ENCODE peak calls at places on chromosomes 6 and 20, in five cellular contexts. A is heart right ventricle, D is BJ, W is pancreas, U is WTC11. O is an unnamed sample.
A peak's percentile ranks its signal among the peaks of the same experiment; 100 is the strongest.

GRCh38 chr20:33551778-33552177 is 61.9 kb downstream of the CBFA2T2 start:
- DNase-seq in U (no peak), A (no peak), D (no peak), W (no peak), O (no peak)

GRCh38 chr20:37396520-37397075 is 50.7 kb downstream of the SRC start:
- DNase-seq in U (peak; percentile 89), W (peak; percentile 49), D (no peak), A (no peak), O (no peak)

GRCh38 chr20:10902174-10902573 is 228.4 kb upstream of the JAG1 start:
- DNase-seq in W (no peak), D (no peak), A (no peak), U (no peak), O (no peak)

GRCh38 chr6:142728367-142728766 is 216.6 kb downstream of the HIVEP2 start:
- DNase-seq in D (no peak), A (no peak), W (no peak), U (no peak), O (no peak)

GRCh38 chr6:135941275-135941674 is 89.8 kb downstream of the PDE7B start:
- DNase-seq in A (no peak), W (no peak), U (no peak), D (no peak), O (no peak)

GRCh38 chr20:14580426-14581074 is 243.1 kb upstream of the FLRT3 start:
- DNase-seq in D (no peak), W (no peak), A (no peak), U (no peak), O (no peak)

GRCh38 chr6:14832427-14832826 is 413.4 kb upstream of the JARID2 start:
- DNase-seq in U (no peak), W (no peak), D (no peak), A (no peak), O (no peak)

GRCh38 chr20:42714298-42715141 is 475.2 kb downstream of the PTPRT start:
- DNase-seq in W (no peak), D (no peak), U (no peak), A (no peak), O (no peak)

GRCh38 chr6:116400376-116400775 is 29.6 kb downstream of the DSE start:
- DNase-seq in U (no peak), A (no peak), W (no peak), D (no peak), O (no peak)

GRCh38 chr6:75748743-75749538 is at the start of gene MYO6:
- DNase-seq in D (no peak), A (peak; percentile 82), W (peak; percentile 92), U (peak; percentile 82), O (peak; percentile 45)

GRCh38 chr20:52269327-52269726 is 77.7 kb upstream of the ZFP64 start:
- DNase-seq in D (peak; percentile 17), A (no peak), U (no peak), W (no peak), O (no peak)

GRCh38 chr20:50213531-50214106 is 23.0 kb downstream of the CEBPB start:
- DNase-seq in W (peak; percentile 9), A (no peak), U (no peak), D (no peak), O (no peak)

GRCh38 chr6:162900503-162900902 is 172.7 kb downstream of the PACRG start:
- DNase-seq in U (no peak), A (no peak), W (no peak), D (no peak), O (no peak)

GRCh38 chr6:34985236-34985635 is 96.2 kb downstream of the ANKS1A start:
- DNase-seq in U (no peak), D (no peak), A (no peak), W (no peak), O (no peak)

GRCh38 chr20:3228750-3229032 is 10.3 kb downstream of the SLC4A11 start:
- DNase-seq in D (no peak), W (peak; percentile 60), U (no peak), A (no peak), O (no peak)

GRCh38 chr20:64082126-64082638 is 2.0 kb downstream of the LKAAEAR1 start:
- DNase-seq in W (no peak), A (no peak), U (peak; percentile 45), D (no peak), O (no peak)

GRCh38 chr6:111534366-111534765 is 51.3 kb upstream of the REV3L start:
- DNase-seq in D (no peak), W (peak; percentile 92), U (no peak), A (peak; percentile 46), O (no peak)

GRCh38 chr6:7041511-7042026 is 66.2 kb upstream of the RREB1 start:
- DNase-seq in W (no peak), A (no peak), D (no peak), U (no peak), O (no peak)

GRCh38 chr6:34934516-34934915 is 45.5 kb downstream of the ANKS1A start:
- DNase-seq in W (peak; percentile 92), U (no peak), D (no peak), A (peak; percentile 86), O (no peak)

GRCh38 chr20:57693002-57693582 is 16.7 kb downstream of the PMEPA1 start:
- DNase-seq in D (no peak), W (no peak), A (no peak), U (peak; percentile 48), O (no peak)

GRCh38 chr6:22078288-22078687 is 218.5 kb downstream of the PRL start:
- DNase-seq in W (no peak), A (no peak), D (no peak), U (no peak), O (no peak)

GRCh38 chr6:169424821-169425240 is 171.2 kb upstream of the THBS2 start:
- DNase-seq in U (no peak), A (no peak), W (no peak), D (no peak), O (no peak)

GRCh38 chr6:138988469-138988834 is 399 bp upstream of the REPS1 start:
- DNase-seq in W (no peak), D (no peak), U (no peak), A (no peak), O (no peak)
- TF ChIP-seq CTCF in W (no peak), D (no peak), U (no peak), A (peak; percentile 18), O (peak; percentile 20)

GRCh38 chr6:25882066-25882496 is 8.0 kb upstream of the SLC17A3 start:
- DNase-seq in D (no peak), U (peak; percentile 89), W (peak; percentile 77), A (peak; percentile 14), O (peak; percentile 23)
- TF ChIP-seq CTCF in D (no peak), U (no peak), W (no peak), A (peak; percentile 14), O (no peak)

DNA sequence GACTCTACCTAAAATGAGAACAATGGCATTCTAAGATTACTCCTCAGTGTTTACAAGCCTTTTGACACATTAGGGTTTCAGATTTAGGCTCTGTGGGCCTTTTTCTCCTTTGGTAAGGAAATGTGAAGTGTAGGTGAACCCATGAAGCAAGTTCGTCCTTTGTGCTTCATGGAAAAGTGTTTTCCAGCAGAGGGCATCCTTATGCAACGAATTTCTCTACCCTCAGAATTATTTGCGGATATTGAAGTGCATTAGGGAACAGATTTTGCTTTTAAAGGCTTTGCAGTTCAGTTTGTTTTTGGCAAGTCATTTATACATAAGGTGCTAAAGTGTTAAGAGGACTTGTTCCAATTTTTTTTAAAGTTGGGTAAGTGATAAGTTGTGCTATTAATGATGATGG is 55.7 kb upstream of the FERMT1 start:
- DNase-seq in W (no peak), D (no peak), U (no peak), A (no peak), O (no peak)
- TF ChIP-seq CTCF in W (no peak), D (peak; percentile 36), U (no peak), A (peak; percentile 42), O (no peak)

GRCh38 chr6:36247691-36248090 is 22.2 kb upstream of the PNPLA1 start:
- DNase-seq in W (no peak), A (no peak), D (no peak), U (no peak), O (no peak)

GRCh38 chr6:36252005-36252404 is 17.9 kb upstream of the PNPLA1 start:
- DNase-seq in W (no peak), D (no peak), A (no peak), U (no peak), O (no peak)

GRCh38 chr6:36249536-36249935 is 20.3 kb upstream of the PNPLA1 start:
- DNase-seq in U (no peak), D (no peak), A (no peak), W (no peak), O (no peak)

GRCh38 chr6:36246511-36247268 is 23.2 kb upstream of the PNPLA1 start:
- DNase-seq in D (no peak), U (no peak), A (no peak), W (no peak), O (no peak)

GRCh38 chr6:36249010-36249409 is 20.9 kb upstream of the PNPLA1 start:
- DNase-seq in W (no peak), D (no peak), U (no peak), A (no peak), O (no peak)
- TF ChIP-seq CTCF in W (no peak), D (peak; percentile 18), U (no peak), A (no peak), O (no peak)

DNA sequence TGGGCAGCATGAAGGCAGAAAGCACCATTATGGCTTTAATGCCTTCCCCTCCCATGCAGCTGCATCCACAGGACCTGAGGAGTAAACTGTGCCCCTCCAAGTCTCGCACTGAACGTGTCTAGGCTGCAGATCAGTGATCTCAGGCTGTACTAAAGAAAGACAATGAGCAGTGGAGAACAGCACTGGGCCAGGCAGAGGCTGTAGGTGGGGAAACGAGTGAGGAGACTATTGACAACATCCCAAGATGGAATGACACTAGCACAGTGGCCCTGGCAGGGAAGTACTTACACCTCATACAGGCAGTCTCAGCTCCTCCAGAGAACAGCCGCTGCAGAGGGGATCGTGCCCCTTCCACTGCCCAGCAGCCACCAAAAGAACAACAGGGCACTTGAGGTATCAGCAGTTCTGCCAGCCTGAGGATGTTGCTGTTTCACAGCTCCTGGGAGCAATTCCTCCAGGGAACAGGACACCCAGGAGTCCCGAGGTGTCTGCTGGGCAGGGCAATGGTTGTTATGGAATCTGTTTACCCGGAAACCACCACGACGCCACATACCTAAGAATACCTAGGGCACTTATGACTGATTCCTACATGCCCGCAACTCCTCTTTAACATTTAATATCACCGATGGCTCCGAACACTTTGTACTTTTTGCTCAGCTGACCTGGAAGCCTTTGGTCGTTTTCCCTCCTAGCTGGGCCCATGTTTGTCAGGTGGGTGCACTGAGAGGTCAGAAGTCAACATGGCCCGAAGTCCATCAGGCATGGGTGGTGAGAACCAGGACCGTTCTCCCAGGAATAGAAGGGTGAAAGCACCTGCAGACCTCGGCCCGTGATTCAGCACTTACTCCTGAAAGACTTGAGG is 79.1 kb downstream of the SLC22A23 start:
- DNase-seq in W (no peak), A (no peak), U (no peak), D (no peak), O (no peak)
- TF ChIP-seq CTCF in W (no peak), A (no peak), U (no peak), D (no peak), O (no peak)

O was measured in activated B cell treated with CpG ODN at 0.5 μM for 24 hours.